ENCODE peak calls at places on chromosomes 11 and 22, in four cellular contexts. V is transverse colon, X is sigmoid colon, E is endothelial cell of umbilical vein. I is an unnamed sample.

GRCh38 chr11:92627615-92628201 is 341.7 kb upstream of the MTNR1B start:
- DNase-seq in V (no peak), X (no peak), E (no peak), I (no peak)

GRCh38 chr11:131246589-131247164 is 123.7 kb upstream of the NTM start:
- DNase-seq in V (peak; percentile 50), X (no peak), E (no peak), I (no peak)

GRCh38 chr11:109785714-109786113 is 307.5 kb upstream of the ZC3H12C start:
- DNase-seq in V (no peak), X (no peak), E (no peak), I (no peak)

GRCh38 chr22:30115705-30116104 is 35.4 kb downstream of the HORMAD2 start:
- DNase-seq in V (no peak), X (no peak), E (no peak), I (no peak)

GRCh38 chr11:69106124-69106811 is 49.5 kb upstream of the SMIM38 start:
- DNase-seq in V (no peak), X (no peak), E (peak; percentile 58), I (no peak)

GRCh38 chr11:134818531-134818930 is 406.5 kb upstream of the B3GAT1 start:
- DNase-seq in V (no peak), X (no peak), E (no peak), I (no peak)

GRCh38 chr11:63554901-63555218 is 8.3 kb downstream of the PLAAT2 start:
- DNase-seq in V (no peak), X (no peak), E (no peak), I (no peak)

GRCh38 chr11:92632510-92632909 is 336.9 kb upstream of the MTNR1B start:
- DNase-seq in V (no peak), X (no peak), E (no peak), I (no peak)

GRCh38 chr11:44840526-44840925 is 110.2 kb downstream of the TP53I11 start:
- DNase-seq in V (no peak), X (no peak), E (no peak), I (no peak)

GRCh38 chr11:61315260-61315659 is 17.6 kb downstream of the DDB1 start:
- DNase-seq in V (no peak), X (no peak), E (no peak), I (no peak)

GRCh38 chr11:288328-289144 is at the start of gene PGGHG:
- DNase-seq in V (peak; percentile 87), X (peak; percentile 87), E (no peak), I (no peak)

GRCh38 chr11:116719102-116719501 is 53.7 kb downstream of the BUD13 start:
- DNase-seq in V (no peak), X (no peak), E (no peak), I (no peak)

GRCh38 chr22:25726241-25726640 is 15.7 kb upstream of the MYO18B start:
- DNase-seq in V (no peak), X (no peak), E (peak; percentile 37), I (no peak)

GRCh38 chr11:63530021-63530420 is 6.6 kb upstream of the PLAAT4 start:
- DNase-seq in V (no peak), X (no peak), E (no peak), I (no peak)

GRCh38 chr22:44085743-44086741 is 61.9 kb downstream of the PARVB start:
- DNase-seq in V (peak; percentile 72), X (peak; percentile 90), E (peak; percentile 80), I (peak; percentile 92)
- H3K27ac ChIP-seq in V (peak overlapping the region; percentile 68), X (peak overlapping the region; percentile 76), E (no peak overlapping the region), I (peak overlapping the region; percentile 74)

GRCh38 chr22:45996241-45997076 is 19.5 kb upstream of the WNT7B start:
- DNase-seq in V (peak; percentile 48), X (peak; percentile 85), E (peak; percentile 77), I (no peak)
- H3K4me3 ChIP-seq in V (no peak overlapping the region), X (no peak overlapping the region), E (no peak overlapping the region), I (no peak overlapping the region)

DNA sequence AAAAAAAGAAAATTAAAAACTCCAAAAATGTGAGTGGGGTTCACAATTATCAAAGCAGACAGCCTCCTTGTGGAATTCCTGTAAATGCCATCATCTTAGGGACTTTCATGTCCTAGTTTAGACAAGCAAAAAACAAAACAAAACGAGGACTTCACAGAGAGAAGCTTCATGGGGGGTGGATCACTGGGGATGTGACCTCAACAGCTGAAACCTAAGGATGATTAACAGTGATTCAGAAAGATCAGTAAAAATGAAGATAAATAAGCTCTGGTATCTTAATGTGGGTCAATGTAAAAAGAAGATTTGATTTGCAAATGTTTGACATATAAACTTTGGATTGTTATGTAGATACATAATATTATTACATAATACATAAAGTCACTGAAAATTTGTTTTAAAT is 8.1 kb upstream of the OR10W1 start:
- DNase-seq in V (no peak), X (no peak), E (no peak), I (no peak)
- TF ChIP-seq POLR2AphosphoS5 in V (no peak), X (no peak), E (no peak), I (no peak)

DNA sequence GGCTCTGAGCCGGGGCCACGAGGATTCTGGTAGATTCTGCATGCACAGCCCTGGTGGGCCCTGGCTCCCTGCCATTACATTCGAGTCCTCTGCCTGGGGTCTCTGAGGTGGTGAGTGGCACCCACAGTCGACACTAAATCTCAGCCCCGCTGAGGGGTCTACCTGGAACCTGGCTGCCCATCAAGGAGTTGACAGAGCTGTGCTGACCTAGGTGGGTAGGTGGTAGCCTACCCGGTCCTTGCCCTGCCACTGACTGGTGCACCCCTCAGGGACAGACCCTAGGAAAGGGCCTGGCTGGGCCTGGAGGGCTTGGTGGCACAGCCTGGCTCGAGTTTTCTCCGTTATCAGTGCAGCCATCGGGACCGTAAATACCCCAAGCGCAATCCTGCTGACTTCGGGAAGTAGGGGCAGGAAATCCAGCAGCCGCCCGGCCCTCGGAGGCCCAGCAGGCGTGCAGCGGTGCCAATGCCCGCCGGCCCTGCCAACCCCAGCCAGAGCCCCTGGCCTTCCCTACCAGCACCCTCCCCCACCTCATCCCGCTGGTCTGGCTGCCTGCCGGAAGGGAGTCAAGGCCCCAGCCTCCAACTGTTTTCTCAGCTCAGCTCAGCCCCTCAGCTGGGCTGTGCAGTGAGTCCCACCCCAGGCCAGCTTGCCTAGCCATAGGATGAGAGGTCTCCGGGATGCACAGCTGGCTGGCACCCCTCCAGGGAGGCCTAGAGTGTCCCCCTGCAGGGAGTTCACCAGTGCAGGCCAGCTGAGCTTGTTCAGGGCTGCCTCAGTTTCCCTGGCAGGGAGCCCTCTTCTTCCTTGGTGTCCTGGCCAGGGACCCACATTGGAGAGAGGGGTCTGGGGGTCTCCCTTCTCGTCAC is 80.4 kb upstream of the KCNQ1OT1 start:
- DNase-seq in V (peak; percentile 10), X (peak; percentile 68), E (peak; percentile 30), I (peak; percentile 83)
- H3K27ac ChIP-seq in V (peak overlapping the region; percentile 89), X (peak overlapping the region; percentile 84), E (no peak overlapping the region), I (peak overlapping the region; percentile 82)

DNA sequence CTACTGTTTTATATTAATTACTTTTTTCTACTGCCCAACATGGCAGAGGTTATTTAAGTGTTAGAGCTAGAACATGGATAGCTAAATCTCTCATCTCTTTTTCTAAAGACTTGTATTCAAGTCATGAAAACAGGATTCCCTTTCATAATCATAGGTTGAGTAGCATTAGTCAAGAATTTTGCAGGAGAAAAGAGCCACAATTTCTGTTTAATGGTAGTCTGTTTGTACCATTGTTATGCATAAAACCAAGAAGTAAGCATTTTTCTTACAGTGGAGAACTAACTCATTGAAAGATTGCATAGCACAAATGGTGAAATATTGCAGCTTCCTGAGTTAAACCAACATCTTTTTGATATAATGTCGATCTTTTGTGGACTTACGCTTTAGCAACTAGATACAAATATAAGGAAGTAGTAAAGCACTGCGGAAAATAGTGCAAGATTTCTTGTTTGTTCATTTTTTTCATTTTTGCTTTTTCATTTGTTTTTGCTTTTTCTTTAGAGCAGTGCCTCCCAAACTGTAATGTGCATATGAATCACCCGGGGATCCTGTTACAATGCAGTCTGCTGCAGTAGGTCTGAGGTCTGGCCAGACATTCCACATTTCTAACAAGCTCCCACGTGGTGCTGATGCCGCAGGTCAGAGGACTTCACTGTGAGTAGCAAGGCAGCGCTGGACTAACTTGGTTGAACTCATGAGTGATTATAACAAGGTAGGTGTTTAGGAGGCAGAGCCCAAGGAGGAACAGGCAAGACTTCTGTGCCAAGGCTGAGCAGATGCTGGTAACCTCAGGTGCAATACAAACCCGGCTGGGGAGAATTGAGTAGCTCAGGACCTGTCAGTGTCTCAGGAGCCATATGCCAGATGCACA is 4.6 kb downstream of the ETS1 start:
- DNase-seq in V (no peak), X (peak; percentile 59), E (peak; percentile 64), I (no peak)
- H3K4me3 ChIP-seq in V (no peak overlapping the region), X (no peak overlapping the region), E (no peak overlapping the region), I (no peak overlapping the region)

GRCh38 chr22:36855478-36855877 is 5.3 kb upstream of the NCF4 start:
- DNase-seq in V (no peak), X (no peak), E (no peak), I (no peak)

GRCh38 chr22:36858156-36858555 is 2.6 kb upstream of the NCF4 start:
- DNase-seq in V (no peak), X (peak; percentile 6), E (no peak), I (no peak)

GRCh38 chr22:36853407-36854099 is 7.3 kb upstream of the NCF4 start:
- DNase-seq in V (peak; percentile 76), X (no peak), E (peak; percentile 50), I (no peak)

GRCh38 chr22:36856792-36857135 is 4.0 kb upstream of the NCF4 start:
- DNase-seq in V (no peak), X (no peak), E (no peak), I (no peak)

DNA sequence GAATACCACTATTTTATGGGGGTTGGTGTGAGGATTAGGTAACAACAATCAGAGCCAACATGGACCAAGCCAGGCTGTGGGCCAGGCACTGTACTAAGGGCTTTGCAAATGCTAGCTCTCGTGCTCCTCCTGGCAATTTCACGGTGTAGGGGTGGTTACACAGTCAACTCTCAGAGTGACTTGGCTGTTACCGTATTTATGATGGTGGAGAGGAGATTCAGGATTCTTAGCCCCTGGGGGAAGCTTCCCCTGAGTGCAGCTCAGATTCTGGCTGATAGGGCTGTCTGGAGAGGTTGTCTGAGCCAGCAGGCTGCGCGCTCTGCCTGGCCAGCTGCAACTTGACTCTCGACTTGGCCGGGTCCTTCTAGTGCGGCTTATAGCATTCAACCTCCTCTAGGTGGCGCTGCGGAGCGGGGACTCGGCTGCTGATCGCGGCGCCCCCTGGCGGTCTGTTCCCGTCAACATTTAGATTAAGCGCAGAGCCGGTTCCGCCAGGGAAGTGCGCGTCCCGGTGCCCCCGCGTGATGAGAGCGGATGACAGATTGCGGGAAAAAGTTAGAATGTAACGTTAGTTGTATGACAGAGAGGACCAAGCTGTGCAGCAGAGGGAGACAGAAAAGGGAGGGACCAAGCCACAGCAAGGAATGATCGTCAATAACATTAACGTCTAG is 4.5 kb upstream of the NCF4 start:
- DNase-seq in V (peak; percentile 95), X (peak; percentile 94), E (peak; percentile 87), I (no peak)
- TF ChIP-seq POLR2AphosphoS5 in V (no peak), X (no peak), E (no peak), I (peak; percentile 41)